ENCODE peak calls at places on chromosomes 3 and 15, in five cellular contexts. O is endothelial cell of umbilical vein, V is transverse colon, P is stomach, A is HCT116. Y is an unnamed sample.

GRCh38 chr3:45204136-45204535 is 22.0 kb downstream of the TMEM158 start:
- DNase-seq in O (no peak), V (no peak), P (no peak), A (no peak), Y (no peak)

GRCh38 chr3:72724070-72724469 is 124.2 kb downstream of the SHQ1 start:
- DNase-seq in O (no peak), V (no peak), P (no peak), A (peak; percentile 87), Y (no peak)

GRCh38 chr3:155496206-155496605 is 202.7 kb upstream of the STRIT1 start:
- DNase-seq in O (no peak), V (no peak), P (no peak), A (no peak), Y (no peak)

GRCh38 chr3:40717471-40717870 is 192.7 kb downstream of the ZNF621 start:
- DNase-seq in O (no peak), V (no peak), P (no peak), A (no peak), Y (no peak)

GRCh38 chr3:185071401-185071800 is 81.5 kb downstream of the C3orf70 start:
- DNase-seq in O (no peak), V (no peak), P (no peak), A (no peak), Y (no peak)

GRCh38 chr15:49808341-49808740 is 187.5 kb downstream of the DTWD1 start:
- DNase-seq in O (no peak), V (no peak), P (no peak), A (no peak), Y (no peak)

GRCh38 chr15:100248236-100248635 is 93.5 kb downstream of the ADAMTS17 start:
- DNase-seq in O (no peak), V (no peak), P (peak; percentile 8), A (no peak), Y (peak; percentile 58)

GRCh38 chr15:78949461-78949860 is 4.6 kb upstream of the CTSH start:
- DNase-seq in O (no peak), V (no peak), P (peak; percentile 44), A (no peak), Y (no peak)

GRCh38 chr3:123803521-123803920 is 80.6 kb downstream of the MYLK start:
- DNase-seq in O (no peak), V (peak; percentile 34), P (no peak), A (no peak), Y (no peak)

GRCh38 chr3:184514151-184514490 is 47.5 kb upstream of the EPHB3 start:
- DNase-seq in O (peak; percentile 54), V (no peak), P (no peak), A (no peak), Y (no peak)

GRCh38 chr3:9749333-9749662 is 454 bp upstream of the OGG1 start:
- DNase-seq in O (no peak), V (no peak), P (no peak), A (no peak), Y (no peak)

GRCh38 chr3:188760408-188760807 is 411.4 kb upstream of the TPRG1 start:
- DNase-seq in O (no peak), V (no peak), P (no peak), A (no peak), Y (no peak)

GRCh38 chr15:81003023-81003350 is 2.3 kb downstream of the TLNRD1 start:
- DNase-seq in O (no peak), V (no peak), P (no peak), A (no peak), Y (no peak)

GRCh38 chr15:68631621-68632051 is 52.8 kb downstream of the CORO2B start:
- DNase-seq in O (no peak), V (no peak), P (no peak), A (no peak), Y (no peak)

GRCh38 chr3:164018500-164018899 is 1059.8 kb downstream of the SI start:
- DNase-seq in O (no peak), V (no peak), P (no peak), A (no peak), Y (no peak)

GRCh38 chr3:43041517-43041916 is 62.4 kb downstream of the GASK1A start:
- DNase-seq in O (no peak), V (no peak), P (no peak), A (no peak), Y (no peak)

GRCh38 chr3:189580190-189580589 is 51.0 kb upstream of the TP63 start:
- DNase-seq in O (no peak), V (no peak), P (no peak), A (no peak), Y (no peak)

GRCh38 chr15:63255485-63255990 is 21.9 kb upstream of the APH1B start:
- DNase-seq in O (no peak), V (no peak), P (no peak), A (no peak), Y (no peak)

DNA sequence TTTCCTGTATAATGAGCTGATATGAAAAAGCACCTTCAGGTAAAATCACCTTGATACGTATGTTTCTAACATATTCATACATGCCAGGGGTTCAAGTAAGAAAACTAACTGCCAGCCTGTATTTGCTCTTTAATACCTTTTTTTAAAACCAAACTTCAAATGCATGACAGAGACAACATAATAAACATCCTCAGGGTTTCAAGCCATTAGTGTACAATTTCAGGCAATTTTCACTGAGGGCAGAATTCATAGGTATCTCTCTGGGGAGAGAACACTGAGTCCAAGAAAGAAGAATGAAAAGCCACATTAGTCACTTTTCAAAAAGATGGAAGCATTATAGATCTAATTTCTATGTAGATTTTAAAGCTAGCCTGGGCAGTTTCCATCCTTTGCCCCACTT is 26.9 kb downstream of the MINDY4B start:
- DNase-seq in O (no peak), V (no peak), P (no peak), A (no peak), Y (no peak)
- TF ChIP-seq POLR2AphosphoS5 in O (no peak), V (no peak), P (no peak), A (no peak), Y (no peak)

DNA sequence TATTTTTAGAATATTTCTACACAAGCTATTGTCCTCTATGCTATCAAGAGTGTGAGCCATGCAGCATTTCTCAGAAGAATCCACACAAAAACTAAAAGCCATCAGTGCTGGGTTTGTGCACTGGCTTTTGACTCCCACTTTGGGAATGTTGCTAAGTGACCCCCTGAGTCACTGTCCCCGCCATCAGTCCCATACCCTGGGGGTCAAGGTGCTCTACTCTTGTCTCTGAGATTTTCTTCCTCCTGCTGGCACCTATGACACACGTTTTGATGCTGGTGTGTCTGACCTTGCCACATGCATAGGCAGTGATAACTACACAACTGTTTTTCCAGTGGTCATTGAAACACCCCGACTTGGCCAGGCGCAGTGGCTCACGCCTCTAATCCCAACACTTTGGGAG is 19.8 kb downstream of the CMTM7 start:
- DNase-seq in O (no peak), V (no peak), P (no peak), A (no peak), Y (no peak)
- H3K27me3 ChIP-seq in O (no peaks in the 10 kb centered on the region), V (no peaks in the 10 kb centered on the region), P (no peaks in the 10 kb centered on the region), A (no peaks in the 10 kb centered on the region), Y (no peaks in the 10 kb centered on the region)

GRCh38 chr15:41965441-41966413 is 6.6 kb downstream of the EHD4 start:
- DNase-seq in O (no peak), V (peak; percentile 5), P (peak; percentile 23), A (no peak), Y (peak; percentile 38)
- TF ChIP-seq POLR2AphosphoS5 in O (no peak), V (no peak), P (no peak), A (no peak), Y (no peak)

GRCh38 chr3:147389265-147390175 is 16.8 kb downstream of the ZIC4 start:
- DNase-seq in O (no peak), V (no peak), P (no peak), A (no peak), Y (no peak)

GRCh38 chr3:147390589-147391569 is 15.5 kb downstream of the ZIC4 start:
- DNase-seq in O (no peak), V (no peak), P (no peak), A (no peak), Y (no peak)

GRCh38 chr3:147392083-147392916 is 14.0 kb downstream of the ZIC4 start:
- DNase-seq in O (peak; percentile 22), V (no peak), P (no peak), A (no peak), Y (no peak)

GRCh38 chr3:147393261-147393964 is 12.9 kb downstream of the ZIC4 start:
- DNase-seq in O (no peak), V (no peak), P (no peak), A (no peak), Y (no peak)

DNA sequence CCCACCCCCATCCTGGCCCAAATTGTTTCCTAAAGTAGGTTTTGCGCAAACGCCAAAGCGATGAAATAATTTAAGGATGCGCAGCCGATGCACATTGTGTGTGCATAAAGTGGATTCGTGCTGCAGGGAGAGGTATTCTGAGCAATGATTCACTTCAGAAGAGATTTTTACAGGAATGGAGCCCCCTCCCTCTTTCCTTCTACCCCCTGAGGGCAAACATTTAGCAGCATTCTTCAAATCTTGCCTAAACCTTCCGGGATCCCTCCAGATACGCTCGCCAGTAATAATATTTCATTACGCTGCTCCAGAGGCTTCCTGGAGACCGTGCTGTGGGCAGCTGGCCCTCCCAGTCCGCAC is 14.6 kb downstream of the ZIC4 start:
- DNase-seq in O (no peak), V (no peak), P (no peak), A (no peak), Y (no peak)
- H3K27me3 ChIP-seq in O (peaks cover 91% of the 10 kb centered on the region), V (peaks cover 100% of the 10 kb centered on the region), P (peaks cover 97% of the 10 kb centered on the region), A (no peaks in the 10 kb centered on the region), Y (peaks cover 100% of the 10 kb centered on the region)

DNA sequence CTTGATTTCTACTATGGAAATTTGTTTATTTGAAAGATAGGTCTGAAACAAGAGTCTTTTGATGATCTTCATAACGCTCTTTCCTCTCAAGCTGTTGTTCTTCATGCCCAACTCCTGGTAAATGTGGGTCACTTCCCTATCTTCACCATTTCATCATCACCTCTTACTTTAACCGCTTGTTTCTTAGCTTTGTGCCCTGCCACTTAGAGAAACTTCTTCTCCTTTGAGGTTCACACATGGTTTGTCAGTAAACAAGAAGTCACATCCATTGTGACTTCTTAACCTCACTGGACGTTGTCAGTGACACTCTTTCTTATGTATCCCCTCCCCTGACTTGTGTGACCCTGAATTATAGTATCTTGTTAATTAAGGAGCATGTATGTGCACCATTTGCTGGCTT is 16.9 kb upstream of the P2RY13 start:
- DNase-seq in O (no peak), V (no peak), P (no peak), A (no peak), Y (no peak)
- TF ChIP-seq POLR2AphosphoS5 in O (no peak), V (no peak), P (no peak), A (no peak), Y (no peak)

DNA sequence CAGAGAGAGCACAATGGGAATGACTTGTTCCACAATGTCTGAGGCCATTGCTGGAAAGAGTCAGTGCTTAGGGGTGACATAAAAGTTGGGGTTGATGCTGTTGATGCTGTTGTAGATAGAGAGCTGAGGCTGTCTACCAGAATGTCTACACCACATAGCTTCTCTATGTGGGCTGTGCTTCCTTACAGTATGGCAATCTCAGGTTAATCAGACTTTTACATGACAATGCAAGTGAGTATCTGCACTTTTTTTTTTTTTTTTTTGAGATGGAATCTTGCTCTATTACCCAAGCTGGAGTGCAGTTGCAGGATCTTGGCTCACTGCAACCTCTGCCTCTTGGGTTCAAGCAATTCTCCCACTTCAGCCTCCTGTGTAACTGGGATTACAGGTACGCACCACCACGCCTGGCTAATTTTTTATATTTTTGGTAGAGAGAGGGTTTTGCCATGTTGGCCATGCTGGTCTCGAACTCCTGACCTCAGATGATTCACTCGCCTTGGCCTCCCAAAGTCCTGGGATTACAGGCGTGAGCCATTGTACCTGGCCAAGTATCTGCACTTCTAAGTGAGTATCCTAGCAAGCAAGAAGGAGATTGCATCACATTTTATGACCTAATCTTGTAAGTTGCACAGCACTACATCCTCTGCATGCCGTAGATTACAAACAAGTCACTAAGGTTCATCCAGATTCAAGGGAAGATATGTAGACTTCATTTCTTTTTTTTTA is 28.7 kb downstream of the DLEC1 start:
- DNase-seq in O (no peak), V (no peak), P (no peak), A (no peak), Y (no peak)
- H3K27me3 ChIP-seq in O (peaks cover 2% of the 10 kb centered on the region), V (no peaks in the 10 kb centered on the region), P (no peaks in the 10 kb centered on the region), A (no peaks in the 10 kb centered on the region), Y (no peaks in the 10 kb centered on the region)